ENCODE peak calls at places on chromosomes 7 and 10, in seven cellular contexts. One of them, this sample, is unnamed. For H3K36me3, the result is how much of the 10 kb centered on the place peaks cover.

GRCh38 chr7:126185959-126186580 is 1066.7 kb downstream of the GRM8 start:
- DNase-seq in GM12878: no peak
- DNase-seq in CD4-positive, alpha-beta memory T cell: no peak
- DNase-seq in PC-3: no peak
- DNase-seq in kidney: peak
- DNase-seq in GM23248: no peak
- DNase-seq in lower lobe of right lung: no peak
- DNase-seq in this sample: peak

GRCh38 chr10:128438417-128439063 is 312.3 kb upstream of the MKI67 start:
- DNase-seq in GM12878: no peak
- DNase-seq in CD4-positive, alpha-beta memory T cell: no peak
- DNase-seq in PC-3: no peak
- DNase-seq in kidney: no peak
- DNase-seq in GM23248: no peak
- DNase-seq in lower lobe of right lung: no peak
- DNase-seq in this sample: no peak

GRCh38 chr7:26187380-26188290 is 12.9 kb downstream of the HNRNPA2B1 start:
- DNase-seq in GM12878: no peak
- DNase-seq in CD4-positive, alpha-beta memory T cell: no peak
- DNase-seq in PC-3: peak
- DNase-seq in kidney: no peak
- DNase-seq in GM23248: no peak
- DNase-seq in lower lobe of right lung: no peak
- DNase-seq in this sample: no peak

GRCh38 chr7:13604178-13604577 is 385.3 kb downstream of the ETV1 start:
- DNase-seq in GM12878: no peak
- DNase-seq in CD4-positive, alpha-beta memory T cell: no peak
- DNase-seq in PC-3: no peak
- DNase-seq in kidney: no peak
- DNase-seq in GM23248: peak
- DNase-seq in lower lobe of right lung: no peak
- DNase-seq in this sample: no peak

GRCh38 chr10:67790534-67791408 is 47.2 kb downstream of the DNAJC12 start:
- DNase-seq in GM12878: no peak
- DNase-seq in CD4-positive, alpha-beta memory T cell: no peak
- DNase-seq in PC-3: no peak
- DNase-seq in kidney: no peak
- DNase-seq in GM23248: peak
- DNase-seq in lower lobe of right lung: no peak
- DNase-seq in this sample: no peak

GRCh38 chr10:89337493-89337892 is 9.7 kb downstream of the IFIT3 start:
- DNase-seq in GM12878: peak
- DNase-seq in CD4-positive, alpha-beta memory T cell: peak
- DNase-seq in PC-3: no peak
- DNase-seq in kidney: no peak
- DNase-seq in GM23248: peak
- DNase-seq in lower lobe of right lung: no peak
- DNase-seq in this sample: no peak

GRCh38 chr7:159051916-159052315 is 92.8 kb downstream of the VIPR2 start:
- DNase-seq in GM12878: no peak
- DNase-seq in CD4-positive, alpha-beta memory T cell: no peak
- DNase-seq in PC-3: no peak
- DNase-seq in kidney: no peak
- DNase-seq in GM23248: no peak
- DNase-seq in lower lobe of right lung: no peak
- DNase-seq in this sample: no peak

GRCh38 chr10:75959912-75960311 is 528.5 kb downstream of the LRMDA start:
- DNase-seq in GM12878: no peak
- DNase-seq in CD4-positive, alpha-beta memory T cell: no peak
- DNase-seq in PC-3: no peak
- DNase-seq in kidney: no peak
- DNase-seq in GM23248: peak
- DNase-seq in lower lobe of right lung: no peak
- DNase-seq in this sample: no peak

GRCh38 chr7:22094413-22095304 is 149.0 kb upstream of the CDCA7L start:
- DNase-seq in GM12878: no peak
- DNase-seq in CD4-positive, alpha-beta memory T cell: no peak
- DNase-seq in PC-3: no peak
- DNase-seq in kidney: no peak
- DNase-seq in GM23248: peak
- DNase-seq in lower lobe of right lung: no peak
- DNase-seq in this sample: no peak

GRCh38 chr7:2209146-2209960 is 23.4 kb downstream of the MAD1L1 start:
- DNase-seq in GM12878: peak
- DNase-seq in CD4-positive, alpha-beta memory T cell: peak
- DNase-seq in PC-3: peak
- DNase-seq in kidney: peak
- DNase-seq in GM23248: peak
- DNase-seq in lower lobe of right lung: peak
- DNase-seq in this sample: peak

GRCh38 chr7:28547115-28547514 is 134.8 kb downstream of the CREB5 start:
- DNase-seq in GM12878: no peak
- DNase-seq in CD4-positive, alpha-beta memory T cell: no peak
- DNase-seq in PC-3: no peak
- DNase-seq in kidney: no peak
- DNase-seq in GM23248: no peak
- DNase-seq in lower lobe of right lung: no peak
- DNase-seq in this sample: no peak

GRCh38 chr10:7408003-7408493 is 2.8 kb downstream of the SFMBT2 start:
- DNase-seq in GM12878: no peak
- DNase-seq in CD4-positive, alpha-beta memory T cell: peak
- DNase-seq in PC-3: no peak
- DNase-seq in kidney: peak
- DNase-seq in GM23248: peak
- DNase-seq in lower lobe of right lung: peak
- DNase-seq in this sample: peak

GRCh38 chr10:118875087-118875486 is 120.3 kb upstream of the CACUL1 start:
- DNase-seq in GM12878: no peak
- DNase-seq in CD4-positive, alpha-beta memory T cell: no peak
- DNase-seq in PC-3: no peak
- DNase-seq in kidney: no peak
- DNase-seq in GM23248: no peak
- DNase-seq in lower lobe of right lung: no peak
- DNase-seq in this sample: no peak

GRCh38 chr10:22315455-22316285 is 518 bp upstream of the COMMD3 start:
- DNase-seq in GM12878: no peak
- DNase-seq in CD4-positive, alpha-beta memory T cell: no peak
- DNase-seq in PC-3: peak
- DNase-seq in kidney: no peak
- DNase-seq in GM23248: peak
- DNase-seq in lower lobe of right lung: no peak
- DNase-seq in this sample: peak

GRCh38 chr10:1056326-1057105 is at the start of gene WDR37:
- DNase-seq in GM12878: no peak
- DNase-seq in CD4-positive, alpha-beta memory T cell: peak
- DNase-seq in PC-3: peak
- DNase-seq in kidney: peak
- DNase-seq in GM23248: peak
- DNase-seq in lower lobe of right lung: peak
- DNase-seq in this sample: peak

GRCh38 chr7:40329601-40330153 is 194.9 kb downstream of the SUGCT start:
- DNase-seq in GM12878: no peak
- DNase-seq in CD4-positive, alpha-beta memory T cell: peak
- DNase-seq in PC-3: peak
- DNase-seq in kidney: no peak
- DNase-seq in GM23248: peak
- DNase-seq in lower lobe of right lung: no peak
- DNase-seq in this sample: peak

GRCh38 chr7:134963031-134963430 is 23.3 kb upstream of the AGBL3 start:
- DNase-seq in GM12878: no peak
- DNase-seq in CD4-positive, alpha-beta memory T cell: no peak
- DNase-seq in PC-3: no peak
- DNase-seq in kidney: no peak
- DNase-seq in GM23248: no peak
- DNase-seq in lower lobe of right lung: no peak
- DNase-seq in this sample: no peak
- H3K36me3 ChIP-seq in GM12878: under half
- H3K36me3 ChIP-seq in CD4-positive, alpha-beta memory T cell: under half
- H3K36me3 ChIP-seq in PC-3: under half
- H3K36me3 ChIP-seq in kidney: under half
- H3K36me3 ChIP-seq in GM23248: half or more
- H3K36me3 ChIP-seq in lower lobe of right lung: half or more
- H3K36me3 ChIP-seq in this sample: under half

DNA sequence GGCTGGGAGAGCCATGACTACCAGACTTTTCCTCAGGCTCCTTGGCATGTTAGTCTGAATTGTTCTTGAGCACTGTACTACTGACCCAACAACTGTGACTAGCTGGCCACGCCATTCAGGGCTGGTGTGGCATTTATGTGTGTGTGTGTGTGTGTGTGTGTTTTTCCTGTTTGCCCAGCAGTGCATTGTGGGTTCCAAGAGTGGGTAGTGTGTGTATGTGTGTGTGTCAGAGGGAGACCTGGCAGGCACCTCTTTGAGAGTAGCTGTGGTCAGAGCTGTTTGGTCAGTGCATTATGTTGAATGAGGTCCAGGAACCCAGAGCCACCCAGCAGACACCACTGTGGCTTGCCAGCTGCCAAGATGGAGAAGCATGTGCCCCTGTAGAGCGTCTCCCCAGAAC is 9.1 kb downstream of the PCBD1 start:
- DNase-seq in GM12878: no peak
- DNase-seq in CD4-positive, alpha-beta memory T cell: no peak
- DNase-seq in PC-3: peak
- DNase-seq in kidney: no peak
- DNase-seq in GM23248: peak
- DNase-seq in lower lobe of right lung: no peak
- DNase-seq in this sample: no peak
- H3K36me3 ChIP-seq in GM12878: under half
- H3K36me3 ChIP-seq in CD4-positive, alpha-beta memory T cell: under half
- H3K36me3 ChIP-seq in PC-3: under half
- H3K36me3 ChIP-seq in kidney: under half
- H3K36me3 ChIP-seq in GM23248: under half
- H3K36me3 ChIP-seq in lower lobe of right lung: half or more
- H3K36me3 ChIP-seq in this sample: under half

DNA sequence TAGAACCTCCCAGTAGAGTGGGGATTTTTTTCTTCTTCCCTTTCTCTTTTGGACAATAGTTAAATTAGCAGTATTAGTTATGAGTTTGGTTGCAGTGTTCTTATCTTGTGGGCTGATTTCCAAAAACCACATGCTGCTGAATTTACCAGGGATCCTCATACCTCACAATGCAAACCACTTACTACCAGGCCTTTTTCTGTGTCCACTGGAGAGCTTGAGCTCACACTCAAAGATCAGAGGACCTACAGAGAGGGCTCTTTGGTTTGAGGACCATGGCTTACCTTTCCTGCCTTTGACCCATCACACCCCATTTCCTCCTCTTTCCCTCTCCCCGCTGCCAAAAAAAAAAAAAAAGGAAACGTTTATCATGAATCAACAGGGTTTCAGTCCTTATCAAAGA is 5.4 kb downstream of the OPN1SW start:
- DNase-seq in GM12878: no peak
- DNase-seq in CD4-positive, alpha-beta memory T cell: no peak
- DNase-seq in PC-3: no peak
- DNase-seq in kidney: no peak
- DNase-seq in GM23248: no peak
- DNase-seq in lower lobe of right lung: no peak
- DNase-seq in this sample: no peak
- H3K36me3 ChIP-seq in GM12878: under half
- H3K36me3 ChIP-seq in CD4-positive, alpha-beta memory T cell: under half
- H3K36me3 ChIP-seq in PC-3: half or more
- H3K36me3 ChIP-seq in kidney: under half
- H3K36me3 ChIP-seq in GM23248: half or more
- H3K36me3 ChIP-seq in lower lobe of right lung: half or more
- H3K36me3 ChIP-seq in this sample: under half

GRCh38 chr7:209846-210245 is 17.5 kb downstream of the FAM20C start:
- DNase-seq in GM12878: no peak
- DNase-seq in CD4-positive, alpha-beta memory T cell: no peak
- DNase-seq in PC-3: no peak
- DNase-seq in kidney: no peak
- DNase-seq in GM23248: no peak
- DNase-seq in lower lobe of right lung: no peak
- DNase-seq in this sample: no peak
- H3K36me3 ChIP-seq in GM12878: under half
- H3K36me3 ChIP-seq in CD4-positive, alpha-beta memory T cell: under half
- H3K36me3 ChIP-seq in PC-3: under half
- H3K36me3 ChIP-seq in kidney: under half
- H3K36me3 ChIP-seq in GM23248: under half
- H3K36me3 ChIP-seq in lower lobe of right lung: under half
- H3K36me3 ChIP-seq in this sample: under half

DNA sequence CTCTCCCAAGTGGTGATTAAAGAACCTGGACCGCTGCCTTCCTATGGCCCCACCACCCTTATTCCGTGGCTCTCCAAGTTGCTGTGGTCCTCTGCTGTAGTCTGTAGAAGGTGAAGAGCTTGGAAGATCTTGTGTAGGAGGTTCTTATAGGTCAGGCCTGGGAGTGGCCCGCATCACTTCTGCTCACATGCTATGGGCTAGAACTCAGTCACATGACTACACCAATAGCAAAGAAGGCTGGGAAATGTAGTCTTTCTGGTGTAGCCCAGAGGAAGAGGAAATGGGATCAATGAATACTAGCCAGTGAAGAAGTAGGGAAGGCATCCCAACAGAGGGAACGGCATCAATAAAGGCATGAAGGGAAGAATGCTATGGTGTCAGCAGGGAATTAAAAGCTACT is 41.3 kb upstream of the AOAH start:
- DNase-seq in GM12878: no peak
- DNase-seq in CD4-positive, alpha-beta memory T cell: no peak
- DNase-seq in PC-3: no peak
- DNase-seq in kidney: no peak
- DNase-seq in GM23248: no peak
- DNase-seq in lower lobe of right lung: peak
- DNase-seq in this sample: no peak
- H3K36me3 ChIP-seq in GM12878: under half
- H3K36me3 ChIP-seq in CD4-positive, alpha-beta memory T cell: under half
- H3K36me3 ChIP-seq in PC-3: under half
- H3K36me3 ChIP-seq in kidney: under half
- H3K36me3 ChIP-seq in GM23248: under half
- H3K36me3 ChIP-seq in lower lobe of right lung: under half
- H3K36me3 ChIP-seq in this sample: under half

GRCh38 chr10:74000892-74001669 is 3.2 kb downstream of the VCL start:
- DNase-seq in GM12878: no peak
- DNase-seq in CD4-positive, alpha-beta memory T cell: no peak
- DNase-seq in PC-3: no peak
- DNase-seq in kidney: no peak
- DNase-seq in GM23248: no peak
- DNase-seq in lower lobe of right lung: no peak
- DNase-seq in this sample: no peak

GRCh38 chr10:74011016-74011415 is 13.1 kb downstream of the VCL start:
- DNase-seq in GM12878: no peak
- DNase-seq in CD4-positive, alpha-beta memory T cell: no peak
- DNase-seq in PC-3: no peak
- DNase-seq in kidney: no peak
- DNase-seq in GM23248: no peak
- DNase-seq in lower lobe of right lung: no peak
- DNase-seq in this sample: no peak

GRCh38 chr10:74011762-74012161 is 13.8 kb downstream of the VCL start:
- DNase-seq in GM12878: no peak
- DNase-seq in CD4-positive, alpha-beta memory T cell: no peak
- DNase-seq in PC-3: peak
- DNase-seq in kidney: no peak
- DNase-seq in GM23248: peak
- DNase-seq in lower lobe of right lung: no peak
- DNase-seq in this sample: no peak

GRCh38 chr10:74008212-74008731 is 10.4 kb downstream of the VCL start:
- DNase-seq in GM12878: no peak
- DNase-seq in CD4-positive, alpha-beta memory T cell: no peak
- DNase-seq in PC-3: peak
- DNase-seq in kidney: no peak
- DNase-seq in GM23248: peak
- DNase-seq in lower lobe of right lung: no peak
- DNase-seq in this sample: no peak

GRCh38 chr10:74006269-74006668 is 8.4 kb downstream of the VCL start:
- DNase-seq in GM12878: no peak
- DNase-seq in CD4-positive, alpha-beta memory T cell: no peak
- DNase-seq in PC-3: no peak
- DNase-seq in kidney: no peak
- DNase-seq in GM23248: no peak
- DNase-seq in lower lobe of right lung: no peak
- DNase-seq in this sample: no peak
- H3K36me3 ChIP-seq in GM12878: under half
- H3K36me3 ChIP-seq in CD4-positive, alpha-beta memory T cell: under half
- H3K36me3 ChIP-seq in PC-3: under half
- H3K36me3 ChIP-seq in kidney: under half
- H3K36me3 ChIP-seq in GM23248: under half
- H3K36me3 ChIP-seq in lower lobe of right lung: under half
- H3K36me3 ChIP-seq in this sample: under half